ENCODE peak calls at places on chromosomes 2 and 18, in four cellular contexts. Q is K562, F is HepG2, I is SK-N-SH. K is an unnamed sample.

GRCh38 chr2:127575185-127575765 is 39.8 kb downstream of the MYO7B start:
- DNase-seq in F (no peak), Q (no peak), I (no peak), K (no peak)

GRCh38 chr2:160583162-160583522 is 89.5 kb upstream of the RBMS1 start:
- DNase-seq in I (no peak), F (no peak), Q (no peak), K (no peak)

GRCh38 chr2:164044637-164045036 is 308.8 kb upstream of the FIGN start:
- DNase-seq in F (no peak), Q (no peak), I (no peak), K (no peak)

GRCh38 chr2:44430340-44430739 is 68.6 kb downstream of the CAMKMT start:
- DNase-seq in I (no peak), Q (no peak), F (no peak), K (no peak)

GRCh38 chr2:102453497-102453896 is 19.5 kb upstream of the SLC9A4 start:
- DNase-seq in I (no peak), F (no peak), Q (no peak), K (no peak)

GRCh38 chr2:153543639-153544071 is 65.1 kb upstream of the RPRM start:
- DNase-seq in F (no peak), Q (no peak), I (no peak), K (no peak)

GRCh38 chr18:79784071-79784913 is 13.4 kb upstream of the KCNG2 start:
- DNase-seq in Q (no peak), I (no peak), F (no peak), K (no peak)

GRCh38 chr2:235614900-235615712 is 121.3 kb downstream of the AGAP1 start:
- DNase-seq in F (peak; percentile 53), I (no peak), Q (no peak), K (no peak)

GRCh38 chr2:206920310-206920709 is 19.0 kb upstream of the CPO start:
- DNase-seq in F (no peak), Q (no peak), I (no peak), K (no peak)

GRCh38 chr2:223598994-223599645 is 3.0 kb downstream of the SCG2 start:
- DNase-seq in Q (no peak), F (no peak), I (peak; percentile 25), K (no peak)

GRCh38 chr2:20148841-20149702 is 75.9 kb downstream of the SDC1 start:
- DNase-seq in Q (no peak), I (no peak), F (no peak), K (no peak)

GRCh38 chr2:62407401-62407800 is 98.6 kb downstream of the TMEM17 start:
- DNase-seq in F (no peak), I (no peak), Q (no peak), K (no peak)
- H3K4me2 ChIP-seq in F (peak overlapping the region; percentile 42), I (no peak overlapping the region), Q (no peak overlapping the region), K (no peak overlapping the region)

GRCh38 chr2:46180189-46180588 is 117.0 kb upstream of the EPAS1 start:
- DNase-seq in Q (no peak), F (no peak), I (no peak), K (no peak)

GRCh38 chr2:46175409-46175808 is 121.8 kb upstream of the EPAS1 start:
- DNase-seq in Q (no peak), I (no peak), F (no peak), K (no peak)

GRCh38 chr2:46179037-46179621 is 118.1 kb upstream of the EPAS1 start:
- DNase-seq in Q (peak; percentile 15), F (no peak), I (peak; percentile 55), K (no peak)

GRCh38 chr2:46174559-46175170 is 122.5 kb upstream of the EPAS1 start:
- DNase-seq in F (no peak), Q (no peak), I (no peak), K (no peak)

DNA sequence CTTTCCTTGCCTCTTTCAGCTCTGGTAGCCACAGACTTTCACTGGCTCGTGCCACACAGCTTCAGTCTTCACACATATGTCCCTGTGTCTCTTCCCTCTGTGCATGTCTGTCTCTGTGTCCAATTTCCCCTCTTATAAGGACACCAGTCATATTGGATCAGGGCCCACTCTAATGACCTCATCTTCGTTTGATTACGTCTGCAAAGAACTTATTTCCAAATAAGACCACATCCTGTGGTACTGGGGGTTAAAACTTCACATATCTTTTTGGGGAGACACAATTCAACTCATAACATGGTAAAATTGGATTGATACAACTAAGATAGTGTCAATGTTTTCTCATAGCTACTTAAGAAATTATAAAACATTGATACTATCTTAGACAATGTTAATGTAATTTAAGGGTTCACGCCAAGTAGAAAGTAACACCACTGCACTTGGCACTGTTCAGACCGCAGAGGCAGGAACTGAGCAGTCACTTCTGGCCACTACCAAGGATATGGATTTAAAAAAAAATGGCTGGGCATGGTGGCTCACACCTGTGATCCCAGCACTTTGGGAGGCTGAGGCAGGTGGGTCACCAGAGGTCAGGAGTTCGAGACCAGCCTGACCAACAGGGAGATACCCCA is 119.6 kb upstream of the EPAS1 start:
- DNase-seq in F (no peak), I (no peak), Q (no peak), K (no peak)
- TF ChIP-seq ELF1 in F (no peak), I (no peak), Q (no peak), K (no peak)

GRCh38 chr2:240718896-240719490 is 27.3 kb downstream of the AQP12A start:
- DNase-seq in I (no peak), F (no peak), Q (no peak), K (no peak)

GRCh38 chr2:240719676-240720545 is 28.2 kb downstream of the AQP12A start:
- DNase-seq in I (no peak), F (no peak), Q (no peak), K (no peak)

GRCh38 chr2:240716130-240716798 is 24.6 kb downstream of the AQP12A start:
- DNase-seq in F (no peak), I (no peak), Q (no peak), K (no peak)

GRCh38 chr2:240717181-240717641 is 25.5 kb downstream of the AQP12A start:
- DNase-seq in F (no peak), Q (no peak), I (no peak), K (no peak)

GRCh38 chr2:240717681-240718581 is 26.3 kb downstream of the AQP12A start:
- DNase-seq in I (no peak), Q (no peak), F (no peak), K (no peak)
- H3K4me2 ChIP-seq in I (no peak overlapping the region), Q (no peak overlapping the region), F (no peak overlapping the region), K (no peak overlapping the region)

GRCh38 chr2:188333751-188334524 is 42.3 kb downstream of the GULP1 start:
- DNase-seq in I (no peak), F (no peak), Q (no peak), K (no peak)
- TF ChIP-seq ELF1 in I (no peak), F (no peak), Q (no peak), K (no peak)

GRCh38 chr2:47346107-47346506 is 56.8 kb upstream of the MSH2 start:
- DNase-seq in I (no peak), F (no peak), Q (no peak), K (no peak)
- H3K4me2 ChIP-seq in I (peak overlapping the region; percentile 85), F (peak overlapping the region; percentile 81), Q (no peak overlapping the region), K (peak overlapping the region; percentile 82)

GRCh38 chr2:180202591-180202990 is 195.5 kb upstream of the CWC22 start:
- DNase-seq in I (no peak), Q (no peak), F (no peak), K (no peak)

GRCh38 chr2:180208841-180209240 is 201.7 kb upstream of the CWC22 start:
- DNase-seq in Q (no peak), F (no peak), I (no peak), K (no peak)

GRCh38 chr2:180205616-180206271 is 198.6 kb upstream of the CWC22 start:
- DNase-seq in I (no peak), F (no peak), Q (no peak), K (no peak)

GRCh38 chr2:180203972-180204371 is 196.9 kb upstream of the CWC22 start:
- DNase-seq in F (no peak), Q (no peak), I (no peak), K (no peak)
- TF ChIP-seq ELF1 in F (no peak), Q (no peak), I (no peak), K (no peak)

DNA sequence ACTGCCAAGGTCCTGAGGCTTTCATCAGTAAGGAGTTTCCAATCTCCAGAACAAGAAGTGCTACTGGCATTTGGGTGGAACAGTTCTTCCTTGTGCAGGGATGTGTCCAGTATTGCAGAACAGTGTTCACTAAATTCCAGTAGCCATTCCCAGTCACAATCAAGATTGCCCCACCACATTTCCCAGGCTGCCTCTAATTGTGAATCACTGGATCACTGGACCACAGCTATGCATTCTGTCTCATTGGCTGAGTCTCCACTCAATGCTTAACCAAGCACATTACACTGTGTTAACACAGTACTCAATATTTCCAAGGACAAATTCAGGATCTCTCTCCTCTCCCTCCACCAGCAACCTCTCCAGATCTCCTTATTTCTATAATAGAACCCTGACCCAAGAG is 160.2 kb upstream of the CCDC150 start:
- DNase-seq in Q (no peak), I (no peak), F (no peak), K (no peak)
- H3K4me2 ChIP-seq in Q (no peak overlapping the region), I (no peak overlapping the region), F (no peak overlapping the region), K (no peak overlapping the region)

K was measured in HCT116.